ENCODE peak calls at places on chromosome 15, in five cellular contexts. One of them, this sample, is unnamed.

GRCh38 chr15:100264994-100265640 is 76.7 kb downstream of the ADAMTS17 start:
- DNase-seq in fibroblast of the aortic adventitia: no peak
- DNase-seq in neural crest cell: no peak
- DNase-seq in NCI-H510A: no peak
- DNase-seq in CD8-positive, alpha-beta memory T cell: no peak
- DNase-seq in this sample: no peak

GRCh38 chr15:77014137-77015081 is 19.5 kb downstream of the PSTPIP1 start:
- DNase-seq in fibroblast of the aortic adventitia: no peak
- DNase-seq in neural crest cell: no peak
- DNase-seq in NCI-H510A: no peak
- DNase-seq in CD8-positive, alpha-beta memory T cell: peak
- DNase-seq in this sample: no peak

GRCh38 chr15:96947830-96948229 is 617.3 kb downstream of the NR2F2 start:
- DNase-seq in fibroblast of the aortic adventitia: no peak
- DNase-seq in neural crest cell: peak
- DNase-seq in NCI-H510A: no peak
- DNase-seq in CD8-positive, alpha-beta memory T cell: no peak
- DNase-seq in this sample: no peak

GRCh38 chr15:63188937-63189871 is at the start of gene RAB8B:
- DNase-seq in fibroblast of the aortic adventitia: peak
- DNase-seq in neural crest cell: peak
- DNase-seq in NCI-H510A: peak
- DNase-seq in CD8-positive, alpha-beta memory T cell: peak
- DNase-seq in this sample: peak

GRCh38 chr15:70580286-70580685 is 183.1 kb downstream of the UACA start:
- DNase-seq in fibroblast of the aortic adventitia: no peak
- DNase-seq in neural crest cell: no peak
- DNase-seq in NCI-H510A: no peak
- DNase-seq in CD8-positive, alpha-beta memory T cell: no peak
- DNase-seq in this sample: no peak

GRCh38 chr15:96406701-96407100 is 76.2 kb downstream of the NR2F2 start:
- DNase-seq in fibroblast of the aortic adventitia: no peak
- DNase-seq in neural crest cell: no peak
- DNase-seq in NCI-H510A: no peak
- DNase-seq in CD8-positive, alpha-beta memory T cell: no peak
- DNase-seq in this sample: no peak

GRCh38 chr15:92158426-92158825 is 235.3 kb upstream of the ST8SIA2 start:
- DNase-seq in fibroblast of the aortic adventitia: no peak
- DNase-seq in neural crest cell: no peak
- DNase-seq in NCI-H510A: no peak
- DNase-seq in CD8-positive, alpha-beta memory T cell: no peak
- DNase-seq in this sample: no peak

GRCh38 chr15:29942144-29942543 is 119.9 kb upstream of the TJP1 start:
- DNase-seq in fibroblast of the aortic adventitia: peak
- DNase-seq in neural crest cell: no peak
- DNase-seq in NCI-H510A: no peak
- DNase-seq in CD8-positive, alpha-beta memory T cell: no peak
- DNase-seq in this sample: no peak

GRCh38 chr15:63727542-63727941 is 106.2 kb downstream of the HERC1 start:
- DNase-seq in fibroblast of the aortic adventitia: no peak
- DNase-seq in neural crest cell: no peak
- DNase-seq in NCI-H510A: no peak
- DNase-seq in CD8-positive, alpha-beta memory T cell: no peak
- DNase-seq in this sample: no peak

GRCh38 chr15:71892335-71892734 is 82.0 kb downstream of the NR2E3 start:
- DNase-seq in fibroblast of the aortic adventitia: no peak
- DNase-seq in neural crest cell: no peak
- DNase-seq in NCI-H510A: no peak
- DNase-seq in CD8-positive, alpha-beta memory T cell: no peak
- DNase-seq in this sample: no peak

GRCh38 chr15:83871808-83872559 is 218.1 kb downstream of the ADAMTSL3 start:
- DNase-seq in fibroblast of the aortic adventitia: peak
- DNase-seq in neural crest cell: no peak
- DNase-seq in NCI-H510A: no peak
- DNase-seq in CD8-positive, alpha-beta memory T cell: no peak
- DNase-seq in this sample: no peak

GRCh38 chr15:44647036-44647435 is 16.4 kb downstream of the SPG11 start:
- DNase-seq in fibroblast of the aortic adventitia: no peak
- DNase-seq in neural crest cell: no peak
- DNase-seq in NCI-H510A: no peak
- DNase-seq in CD8-positive, alpha-beta memory T cell: no peak
- DNase-seq in this sample: no peak

GRCh38 chr15:85091990-85092389 is 110.3 kb downstream of the PDE8A start:
- DNase-seq in fibroblast of the aortic adventitia: no peak
- DNase-seq in neural crest cell: no peak
- DNase-seq in NCI-H510A: no peak
- DNase-seq in CD8-positive, alpha-beta memory T cell: no peak
- DNase-seq in this sample: no peak

GRCh38 chr15:53193149-53193548 is 403.0 kb upstream of the ONECUT1 start:
- DNase-seq in fibroblast of the aortic adventitia: peak
- DNase-seq in neural crest cell: peak
- DNase-seq in NCI-H510A: no peak
- DNase-seq in CD8-positive, alpha-beta memory T cell: no peak
- DNase-seq in this sample: no peak

GRCh38 chr15:58179206-58179605 is 41.0 kb downstream of the AQP9 start:
- DNase-seq in fibroblast of the aortic adventitia: peak
- DNase-seq in neural crest cell: no peak
- DNase-seq in NCI-H510A: no peak
- DNase-seq in CD8-positive, alpha-beta memory T cell: no peak
- DNase-seq in this sample: no peak

GRCh38 chr15:64354683-64355558 is 1.1 kb downstream of the CSNK1G1 start:
- DNase-seq in fibroblast of the aortic adventitia: no peak
- DNase-seq in neural crest cell: no peak
- DNase-seq in NCI-H510A: no peak
- DNase-seq in CD8-positive, alpha-beta memory T cell: no peak
- DNase-seq in this sample: no peak

GRCh38 chr15:96117275-96117674 is 213.2 kb upstream of the NR2F2 start:
- DNase-seq in fibroblast of the aortic adventitia: no peak
- DNase-seq in neural crest cell: no peak
- DNase-seq in NCI-H510A: no peak
- DNase-seq in CD8-positive, alpha-beta memory T cell: no peak
- DNase-seq in this sample: no peak

GRCh38 chr15:79042213-79042928 is 48.2 kb downstream of the RASGRF1 start:
- DNase-seq in fibroblast of the aortic adventitia: peak
- DNase-seq in neural crest cell: no peak
- DNase-seq in NCI-H510A: no peak
- DNase-seq in CD8-positive, alpha-beta memory T cell: no peak
- DNase-seq in this sample: no peak

GRCh38 chr15:71232411-71232810 is 117.1 kb downstream of the THSD4 start:
- DNase-seq in fibroblast of the aortic adventitia: no peak
- DNase-seq in neural crest cell: no peak
- DNase-seq in NCI-H510A: no peak
- DNase-seq in CD8-positive, alpha-beta memory T cell: no peak
- DNase-seq in this sample: no peak

GRCh38 chr15:100201376-100202280 is 140.1 kb downstream of the ADAMTS17 start:
- DNase-seq in fibroblast of the aortic adventitia: no peak
- DNase-seq in neural crest cell: no peak
- DNase-seq in NCI-H510A: no peak
- DNase-seq in CD8-positive, alpha-beta memory T cell: no peak
- DNase-seq in this sample: no peak

GRCh38 chr15:80966431-80967197 is 23.0 kb downstream of the MESD start:
- DNase-seq in fibroblast of the aortic adventitia: no peak
- DNase-seq in neural crest cell: no peak
- DNase-seq in NCI-H510A: no peak
- DNase-seq in CD8-positive, alpha-beta memory T cell: no peak
- DNase-seq in this sample: no peak

GRCh38 chr15:66269326-66270090 is 16.0 kb upstream of the MEGF11 start:
- DNase-seq in fibroblast of the aortic adventitia: no peak
- DNase-seq in neural crest cell: no peak
- DNase-seq in NCI-H510A: no peak
- DNase-seq in CD8-positive, alpha-beta memory T cell: no peak
- DNase-seq in this sample: peak